ENCODE peak calls at places on chromosomes 2 and 18, in seven cellular contexts. P, V, Y, Q, N, W and X are unnamed samples.

GRCh38 chr2:121329786-121330185 is 44.8 kb upstream of the TFCP2L1 start:
- DNase-seq in P (no peak), V (no peak), Y (no peak), Q (no peak), N (no peak), W (no peak), X (no peak)

GRCh38 chr18:78418379-78418778 is 561.2 kb upstream of the SALL3 start:
- DNase-seq in P (no peak), V (no peak), Y (no peak), Q (no peak), N (no peak), W (no peak), X (no peak)

GRCh38 chr2:85921659-85922058 is 32.9 kb upstream of the ST3GAL5 start:
- DNase-seq in P (no peak), V (peak; percentile 28), Y (no peak), Q (no peak), N (no peak), W (no peak), X (no peak)

GRCh38 chr2:207928079-207928478 is 97.2 kb downstream of the PLEKHM3 start:
- DNase-seq in P (no peak), V (no peak), Y (no peak), Q (no peak), N (no peak), W (no peak), X (peak; percentile 15)

GRCh38 chr18:39149211-39149806 is 1583.7 kb upstream of the CELF4 start:
- DNase-seq in P (no peak), V (no peak), Y (no peak), Q (no peak), N (no peak), W (no peak), X (no peak)

GRCh38 chr2:3490191-3491158 is 28.9 kb downstream of the ADI1 start:
- DNase-seq in P (peak; percentile 43), V (peak; percentile 41), Y (no peak), Q (no peak), N (no peak), W (no peak), X (no peak)

GRCh38 chr2:188293601-188294482 is 2.2 kb downstream of the GULP1 start:
- DNase-seq in P (peak; percentile 76), V (no peak), Y (no peak), Q (peak; percentile 15), N (no peak), W (no peak), X (peak; percentile 10)

GRCh38 chr2:46001741-46002506 is 295.3 kb upstream of the EPAS1 start:
- DNase-seq in P (no peak), V (no peak), Y (no peak), Q (no peak), N (peak; percentile 84), W (no peak), X (no peak)

GRCh38 chr18:26584745-26585144 is 36.4 kb upstream of the KCTD1 start:
- DNase-seq in P (no peak), V (no peak), Y (no peak), Q (no peak), N (no peak), W (no peak), X (no peak)

GRCh38 chr18:8744038-8744437 is 38.7 kb downstream of the MTCL1 start:
- DNase-seq in P (peak; percentile 84), V (no peak), Y (no peak), Q (no peak), N (no peak), W (no peak), X (no peak)

GRCh38 chr2:35255826-35256225 is 1099.8 kb upstream of the CRIM1 start:
- DNase-seq in P (no peak), V (no peak), Y (no peak), Q (no peak), N (no peak), W (no peak), X (no peak)

GRCh38 chr2:166665991-166666940 is 172.2 kb upstream of the SCN7A start:
- DNase-seq in P (no peak), V (no peak), Y (no peak), Q (no peak), N (peak; percentile 65), W (no peak), X (no peak)

GRCh38 chr2:232027530-232027929 is 66.0 kb downstream of the DIS3L2 start:
- DNase-seq in P (no peak), V (no peak), Y (no peak), Q (no peak), N (no peak), W (no peak), X (no peak)

GRCh38 chr2:204608261-204608660 is 63.0 kb downstream of the PARD3B start:
- DNase-seq in P (no peak), V (no peak), Y (no peak), Q (no peak), N (peak; percentile 11), W (no peak), X (no peak)

GRCh38 chr2:45930396-45930792 is 278.9 kb downstream of the PRKCE start:
- DNase-seq in P (no peak), V (no peak), Y (no peak), Q (no peak), N (peak; percentile 23), W (no peak), X (no peak)

GRCh38 chr2:70993689-70993986 is 1.0 kb downstream of the TEX261 start:
- DNase-seq in P (no peak), V (no peak), Y (peak; percentile 67), Q (no peak), N (no peak), W (no peak), X (no peak)

GRCh38 chr18:48834421-48835011 is 116.2 kb downstream of the SMAD7 start:
- DNase-seq in P (peak; percentile 78), V (peak; percentile 90), Y (peak; percentile 91), Q (peak; percentile 61), N (peak; percentile 78), W (no peak), X (no peak)

GRCh38 chr2:239275037-239275685 is 125.7 kb downstream of the HDAC4 start:
- DNase-seq in P (peak; percentile 94), V (peak; percentile 88), Y (peak; percentile 93), Q (peak; percentile 82), N (peak; percentile 89), W (no peak), X (no peak)

GRCh38 chr2:111924617-111925107 is 26.3 kb downstream of the MERTK start:
- DNase-seq in P (no peak), V (no peak), Y (no peak), Q (no peak), N (no peak), W (no peak), X (no peak)

GRCh38 chr2:113077921-113078320 is 10.2 kb downstream of the IL1F10 start:
- DNase-seq in P (no peak), V (no peak), Y (no peak), Q (no peak), N (no peak), W (no peak), X (no peak)

GRCh38 chr2:9909106-9909505 is 42.4 kb upstream of the GRHL1 start:
- DNase-seq in P (no peak), V (no peak), Y (no peak), Q (no peak), N (no peak), W (no peak), X (no peak)

GRCh38 chr2:69950241-69950640 is 11.2 kb downstream of the ASPRV1 start:
- DNase-seq in P (no peak), V (no peak), Y (no peak), Q (no peak), N (no peak), W (no peak), X (no peak)

GRCh38 chr2:151439127-151439526 is 29.4 kb downstream of the RIF1 start:
- DNase-seq in P (no peak), V (no peak), Y (no peak), Q (no peak), N (no peak), W (no peak), X (no peak)
- TF ChIP-seq CTCF in P (no peak), V (no peak), Y (no peak), Q (no peak), N (no peak), W (no peak), X (no peak)

DNA sequence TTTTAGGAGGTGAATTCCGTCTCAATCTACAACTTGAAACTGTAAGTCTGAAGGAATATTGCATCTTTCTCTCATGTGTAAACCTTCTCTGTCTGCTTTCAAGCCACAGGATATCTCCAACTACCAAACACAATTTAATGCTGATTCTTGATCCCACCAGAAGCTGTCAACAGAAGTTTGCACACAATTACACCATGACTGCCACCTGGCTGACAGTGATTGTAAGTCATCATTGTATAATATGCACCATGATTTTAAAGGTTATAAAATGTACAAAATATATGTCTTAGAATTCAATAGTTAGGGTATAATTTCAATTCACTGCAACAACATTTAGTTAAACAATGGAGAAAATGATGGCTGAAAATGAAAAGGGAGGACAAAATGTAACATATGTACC is 18.4 kb downstream of the PREPL start:
- DNase-seq in P (no peak), V (peak; percentile 43), Y (no peak), Q (peak; percentile 28), N (no peak), W (no peak), X (peak; percentile 37)
- TF ChIP-seq CTCF in P (peak; percentile 19), V (peak; percentile 20), Y (no peak), Q (peak; percentile 68), N (no peak), W (peak; percentile 56), X (peak; percentile 24)

GRCh38 chr2:83516503-83516902 is 942.6 kb downstream of the SUCLG1 start:
- DNase-seq in P (no peak), V (no peak), Y (no peak), Q (no peak), N (no peak), W (no peak), X (peak; percentile 11)
- TF ChIP-seq CTCF in P (no peak), V (no peak), Y (no peak), Q (no peak), N (no peak), W (peak; percentile 26), X (peak; percentile 33)

GRCh38 chr18:56083097-56083865 is 495.3 kb upstream of the TCF4 start:
- DNase-seq in P (peak; percentile 58), V (no peak), Y (peak; percentile 59), Q (no peak), N (peak; percentile 91), W (no peak), X (no peak)
- TF ChIP-seq CTCF in P (peak; percentile 12), V (no peak), Y (no peak), Q (no peak), N (peak; percentile 51), W (no peak), X (peak; percentile 31)

DNA sequence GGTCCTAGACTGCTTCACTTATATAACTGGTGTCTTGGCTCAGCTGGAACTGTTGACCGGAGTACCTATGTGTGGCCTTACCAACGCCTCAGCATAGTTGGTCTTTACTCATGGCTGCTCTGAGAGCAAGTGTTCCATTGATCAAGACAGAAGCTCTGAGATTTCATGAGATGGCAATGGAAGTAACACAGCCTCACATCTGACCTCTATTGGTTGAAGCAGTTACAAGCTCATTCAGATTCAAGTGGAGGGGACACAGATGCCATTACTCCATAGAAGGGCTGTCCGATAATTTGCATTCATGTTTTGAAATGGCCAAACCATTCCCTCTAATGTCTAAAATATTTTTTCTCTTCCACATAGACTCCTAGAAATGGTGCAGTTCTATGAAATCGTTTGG is 46.4 kb upstream of the STK39 start:
- DNase-seq in P (no peak), V (no peak), Y (no peak), Q (no peak), N (no peak), W (no peak), X (no peak)
- TF ChIP-seq CTCF in P (no peak), V (no peak), Y (no peak), Q (no peak), N (no peak), W (no peak), X (peak; percentile 21)

GRCh38 chr2:190880374-190881073 is at the start of gene GLS:
- DNase-seq in P (peak; percentile 97), V (peak; percentile 98), Y (peak; percentile 98), Q (peak; percentile 95), N (peak; percentile 93), W (peak; percentile 91), X (peak; percentile 96)
- TF ChIP-seq CTCF in P (no peak), V (no peak), Y (no peak), Q (no peak), N (no peak), W (no peak), X (no peak)